ENCODE peak calls at places on chromosome 4, in four cellular contexts. T is trophoblast cell, Z is H9, F is H1. B is an unnamed sample. For H3K79me2, the result is how much of the 10 kb centered on the place peaks cover.

GRCh38 chr4:62161446-62161845 is 961.3 kb downstream of the ADGRL3 start:
- DNase-seq in T (no peak), Z (no peak), F (no peak), B (no peak)

GRCh38 chr4:123399638-123400358 is 3.2 kb downstream of the SPRY1 start:
- DNase-seq in T (no peak), Z (no peak), F (no peak), B (peak)

GRCh38 chr4:189792819-189793618 is 147.7 kb upstream of the FRG1 start:
- DNase-seq in T (peak), Z (peak), F (peak), B (peak)

GRCh38 chr4:72945719-72946336 is 123.7 kb downstream of the COX18 start:
- DNase-seq in T (no peak), Z (no peak), F (no peak), B (peak)

GRCh38 chr4:70734168-70734954 is 12.6 kb downstream of the RUFY3 start:
- DNase-seq in T (no peak), Z (no peak), F (no peak), B (no peak)

GRCh38 chr4:107997001-107997788 is 7.5 kb downstream of the HADH start:
- DNase-seq in T (no peak), Z (no peak), F (no peak), B (no peak)

GRCh38 chr4:119559044-119559647 is 69.5 kb downstream of the PDE5A start:
- DNase-seq in T (peak), Z (no peak), F (no peak), B (peak)

GRCh38 chr4:123217676-123218075 is 178.9 kb upstream of the SPRY1 start:
- DNase-seq in T (no peak), Z (no peak), F (no peak), B (no peak)

GRCh38 chr4:25524616-25525146 is 131.0 kb upstream of the SLC34A2 start:
- DNase-seq in T (no peak), Z (no peak), F (no peak), B (no peak)

GRCh38 chr4:1879491-1879890 is 8.3 kb downstream of the NSD2 start:
- DNase-seq in T (no peak), Z (no peak), F (no peak), B (no peak)

GRCh38 chr4:118213101-118213500 is 139.7 kb downstream of the PRSS12 start:
- DNase-seq in T (no peak), Z (no peak), F (no peak), B (no peak)

GRCh38 chr4:110988741-110989140 is 365.9 kb upstream of the PITX2 start:
- DNase-seq in T (no peak), Z (no peak), F (no peak), B (no peak)

GRCh38 chr4:168815373-168816345 is 194.4 kb downstream of the CBR4 start:
- DNase-seq in T (no peak), Z (no peak), F (no peak), B (no peak)

GRCh38 chr4:15344041-15344440 is 83.8 kb upstream of the C1QTNF7 start:
- DNase-seq in T (peak), Z (no peak), F (no peak), B (peak)

GRCh38 chr4:139617702-139618490 is 47.7 kb upstream of the MGST2 start:
- DNase-seq in T (no peak), Z (no peak), F (no peak), B (peak)

GRCh38 chr4:153595894-153596601 is 88.0 kb upstream of the TLR2 start:
- DNase-seq in T (no peak), Z (no peak), F (no peak), B (no peak)

GRCh38 chr4:2938906-2939305 is 24.3 kb downstream of the NOP14 start:
- DNase-seq in T (no peak), Z (no peak), F (no peak), B (no peak)

GRCh38 chr4:48329976-48330375 is 11.4 kb upstream of the SLAIN2 start:
- DNase-seq in T (no peak), Z (no peak), F (no peak), B (no peak)

GRCh38 chr4:16024009-16024408 is 59.8 kb downstream of the PROM1 start:
- DNase-seq in T (no peak), Z (no peak), F (no peak), B (no peak)

GRCh38 chr4:56723201-56723605 is 42.1 kb upstream of the HOPX start:
- DNase-seq in T (no peak), Z (no peak), F (no peak), B (no peak)

GRCh38 chr4:1026115-1026514 is 14.7 kb downstream of the FGFRL1 start:
- DNase-seq in T (no peak), Z (peak), F (no peak), B (no peak)

GRCh38 chr4:142088906-142089305 is 452.5 kb downstream of the IL15 start:
- DNase-seq in T (no peak), Z (no peak), F (no peak), B (no peak)

GRCh38 chr4:105969575-105969974 is 74.3 kb downstream of the NPNT start:
- DNase-seq in T (no peak), Z (no peak), F (no peak), B (no peak)

GRCh38 chr4:15506464-15506863 is 36.8 kb downstream of the CC2D2A start:
- DNase-seq in T (no peak), Z (no peak), F (no peak), B (peak)

GRCh38 chr4:168930413-168931196 is 79.5 kb downstream of the CBR4 start:
- DNase-seq in T (peak), Z (no peak), F (no peak), B (no peak)

GRCh38 chr4:151484396-151485102 is 75.6 kb downstream of the FHIP1A start:
- DNase-seq in T (no peak), Z (peak), F (peak), B (peak)

GRCh38 chr4:147825451-147826287 is 93.8 kb downstream of the ARHGAP10 start:
- DNase-seq in T (no peak), Z (no peak), F (no peak), B (no peak)

GRCh38 chr4:772776-773175 is 53.2 kb downstream of the CPLX1 start:
- DNase-seq in T (no peak), Z (no peak), F (no peak), B (no peak)

GRCh38 chr4:74623041-74623440 is 171.3 kb downstream of the BTC start:
- DNase-seq in T (peak), Z (no peak), F (no peak), B (peak)

GRCh38 chr4:55037728-55038127 is 87.7 kb downstream of the KDR start:
- DNase-seq in T (no peak), Z (no peak), F (no peak), B (no peak)

GRCh38 chr4:116070283-116070682 is 956.9 kb upstream of the NDST4 start:
- DNase-seq in T (no peak), Z (no peak), F (no peak), B (no peak)

GRCh38 chr4:76341063-76341462 is 34.5 kb downstream of the STBD1 start:
- DNase-seq in T (no peak), Z (no peak), F (no peak), B (no peak)

GRCh38 chr4:2363056-2363719 is 55.3 kb downstream of the ZFYVE28 start:
- DNase-seq in T (peak), Z (no peak), F (no peak), B (no peak)

GRCh38 chr4:2046031-2046961 is 12.8 kb upstream of the NAT8L start:
- DNase-seq in T (no peak), Z (peak), F (no peak), B (no peak)

GRCh38 chr4:31089815-31090214 is 369.6 kb downstream of the PCDH7 start:
- DNase-seq in T (no peak), Z (no peak), F (no peak), B (no peak)

GRCh38 chr4:87584509-87584908 is 23.8 kb upstream of the DSPP start:
- DNase-seq in T (no peak), Z (no peak), F (no peak), B (no peak)

GRCh38 chr4:87592124-87592523 is 16.2 kb upstream of the DSPP start:
- DNase-seq in T (no peak), Z (no peak), F (no peak), B (no peak)

GRCh38 chr4:87589531-87589930 is 18.8 kb upstream of the DSPP start:
- DNase-seq in T (peak), Z (no peak), F (no peak), B (peak)
- H3K4me2 ChIP-seq in T (no peak), Z (no peak), F (no peak), B (no peak)

DNA sequence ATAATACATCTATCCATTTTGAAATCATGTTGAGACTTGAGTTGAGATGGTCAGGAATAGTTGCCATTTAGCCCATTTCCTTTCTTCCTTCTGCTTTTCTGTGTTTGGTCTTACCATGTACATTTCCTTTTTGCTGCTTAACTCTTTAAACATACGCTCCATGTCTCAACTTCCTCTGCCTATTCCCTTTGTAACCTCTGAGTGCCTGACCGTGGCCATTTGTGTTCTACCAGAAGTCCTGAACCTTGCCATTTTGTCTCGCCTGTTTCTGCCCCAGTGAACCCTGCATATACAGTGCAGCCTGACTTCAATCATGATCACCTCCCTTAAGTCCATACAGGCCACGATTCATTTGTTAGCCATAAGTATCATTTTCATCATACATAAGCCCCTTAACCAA is 169.0 kb downstream of the RAPGEF2 start:
- DNase-seq in T (no peak), Z (no peak), F (no peak), B (no peak)
- H2BK120ac ChIP-seq in T (no peak), Z (no peak), F (no peak), B (no peak)

DNA sequence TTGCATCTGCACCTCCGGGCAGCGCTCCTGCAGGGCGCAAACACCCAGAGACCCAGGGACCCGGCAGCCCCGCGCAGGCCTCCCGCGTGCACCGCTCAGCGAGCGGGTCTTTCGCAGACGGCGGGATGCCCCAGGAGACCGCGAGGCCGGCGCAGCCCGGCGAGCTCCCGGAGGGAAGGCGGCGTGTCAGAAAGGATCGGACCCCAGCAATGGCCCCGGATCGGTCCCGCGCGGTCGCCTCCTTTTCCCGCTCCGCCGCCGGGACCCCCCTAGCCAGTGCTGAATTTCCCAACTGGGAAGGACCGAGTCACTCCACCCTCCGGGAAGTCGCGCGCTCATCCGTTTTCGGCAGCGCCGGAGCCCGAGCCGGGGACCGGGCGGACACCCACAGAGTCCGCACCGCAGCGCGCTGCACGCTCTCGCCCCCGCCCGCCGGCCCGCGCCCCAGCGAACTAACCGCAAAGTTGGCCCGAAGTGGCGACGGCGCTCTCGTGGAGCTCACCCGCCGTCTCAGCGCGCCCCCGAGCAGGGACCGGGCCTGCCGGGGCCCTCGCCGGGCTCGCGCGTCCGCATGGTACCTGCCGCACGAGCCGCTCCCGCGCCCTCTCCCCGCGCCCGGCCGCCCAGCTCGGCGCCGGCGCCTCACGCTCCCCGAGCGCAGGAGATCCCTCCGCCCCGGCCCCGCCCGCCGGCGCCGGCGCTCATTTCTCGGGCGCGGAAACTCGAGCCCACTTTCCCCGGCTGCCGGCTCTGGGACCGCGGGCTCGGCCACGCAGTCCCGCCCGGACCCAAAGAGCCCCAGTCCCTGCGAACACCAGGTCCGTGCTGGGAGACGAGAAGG is at the start of gene FAT1:
- DNase-seq in T (peak), Z (peak), F (no peak), B (peak)
- H3K79me2 ChIP-seq in T (under half), Z (under half), F (under half), B (under half)

DNA sequence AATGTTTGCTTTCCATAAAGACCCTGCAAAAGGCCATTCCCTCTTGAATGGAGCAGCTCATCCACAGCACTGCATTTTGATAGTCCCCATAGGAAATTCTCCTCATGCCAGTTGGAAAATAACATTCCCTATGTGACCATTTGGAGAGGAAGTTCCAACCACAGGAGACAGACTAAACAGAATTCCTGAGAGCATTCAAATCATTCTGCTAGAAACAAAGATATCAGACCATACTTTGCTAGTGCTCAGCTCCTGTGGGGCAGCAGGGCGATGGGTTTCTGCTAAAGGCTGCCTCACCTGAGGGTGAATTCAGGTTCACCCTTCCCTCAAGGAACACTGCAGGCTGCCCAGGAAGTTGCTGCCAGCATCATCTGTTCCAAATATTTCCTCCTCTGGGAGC is 58.8 kb downstream of the LNX1 start:
- DNase-seq in T (peak), Z (no peak), F (no peak), B (peak)
- H3K4me2 ChIP-seq in T (no peak), Z (no peak), F (no peak), B (no peak)

GRCh38 chr4:7858498-7858897 is 81.2 kb downstream of the AFAP1 start:
- DNase-seq in T (no peak), Z (no peak), F (no peak), B (no peak)
- H2BK120ac ChIP-seq in T (no peak), Z (no peak), F (no peak), B (no peak)

DNA sequence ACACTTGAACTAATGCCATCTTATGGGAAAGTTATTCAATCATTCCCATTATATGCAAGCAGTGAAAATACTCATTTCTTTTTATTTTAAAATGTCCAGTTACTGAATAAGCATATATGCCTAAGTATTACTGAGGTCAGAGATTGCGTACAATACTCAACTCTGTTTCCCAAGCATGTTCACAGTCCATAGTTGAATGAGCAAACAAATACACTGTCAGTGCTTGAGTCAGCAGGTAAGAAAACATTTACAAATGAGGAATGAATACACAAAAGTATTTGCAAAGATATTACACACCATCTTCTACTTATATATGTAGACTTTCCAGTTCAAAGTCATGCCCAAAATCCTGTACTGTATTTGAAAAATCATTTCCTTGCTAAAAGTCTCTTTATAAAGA is 74.1 kb downstream of the TSPAN5 start:
- DNase-seq in T (no peak), Z (no peak), F (no peak), B (no peak)
- H3K79me2 ChIP-seq in T (under half), Z (under half), F (under half), B (under half)

DNA sequence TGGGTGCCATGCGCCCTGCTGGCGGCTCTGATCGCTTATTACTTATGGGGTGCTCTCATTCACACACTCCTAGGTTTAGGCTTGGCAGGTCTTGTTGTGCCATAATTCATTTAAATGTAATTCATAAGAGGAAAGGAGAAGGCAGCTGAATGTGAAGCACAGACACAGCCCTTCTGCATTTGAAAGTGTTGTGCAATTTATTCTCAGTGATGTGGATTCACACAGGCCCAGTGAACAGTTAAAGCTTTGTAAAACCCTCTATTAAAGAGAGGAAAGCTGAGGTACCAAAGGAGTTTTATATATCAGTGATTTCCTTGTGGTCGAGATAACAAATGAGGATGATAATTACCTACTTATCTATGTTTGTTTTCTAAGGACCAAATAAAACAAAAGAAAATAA is 249.7 kb downstream of the C4orf33 start:
- DNase-seq in T (no peak), Z (no peak), F (no peak), B (no peak)
- H3K4me2 ChIP-seq in T (no peak), Z (no peak), F (no peak), B (no peak)

GRCh38 chr4:183722738-183723560 is 63.9 kb downstream of the TRAPPC11 start:
- DNase-seq in T (peak), Z (peak), F (peak), B (peak)
- H2BK120ac ChIP-seq in T (peak), Z (no peak), F (no peak), B (no peak)

B was measured in mesendoderm.